ENCODE peak calls at places on chromosomes 12 and 14, in eight cellular contexts. T, V, P, G, D, X, Y and I are unnamed samples.

GRCh38 chr12:111216387-111217159 is 152.3 kb downstream of the PHETA1 start:
- DNase-seq in P (no peak), D (no peak), V (no peak), G (no peak), Y (no peak), T (no peak), X (no peak), I (no peak)

GRCh38 chr12:71214511-71215285 is 56.9 kb upstream of the TSPAN8 start:
- DNase-seq in X (no peak), G (no peak), T (no peak), Y (no peak), D (no peak), V (no peak), P (no peak), I (no peak)

GRCh38 chr14:84857571-84857970 is 672.4 kb upstream of the FLRT2 start:
- DNase-seq in V (no peak), G (no peak), D (no peak), X (no peak), T (no peak), P (no peak), Y (no peak), I (no peak)

GRCh38 chr14:90137807-90138206 is 76.0 kb downstream of the KCNK13 start:
- DNase-seq in T (no peak), D (no peak), X (no peak), Y (no peak), P (peak; percentile 17), G (no peak), V (no peak), I (no peak)

GRCh38 chr12:112304411-112304810 is 77.8 kb downstream of the HECTD4 start:
- DNase-seq in T (no peak), D (no peak), G (no peak), Y (no peak), X (no peak), P (no peak), V (no peak), I (no peak)

GRCh38 chr14:91867316-91867988 is at the start of gene TC2N:
- DNase-seq in D (no peak), T (no peak), G (peak; percentile 81), V (no peak), P (no peak), Y (no peak), X (no peak), I (no peak)

GRCh38 chr12:27014859-27015729 is 910 bp upstream of the TM7SF3 start:
- DNase-seq in T (no peak), P (no peak), X (no peak), D (no peak), V (no peak), G (no peak), Y (no peak), I (no peak)

GRCh38 chr14:104110491-104111209 is 25.1 kb downstream of the ASPG start:
- DNase-seq in X (no peak), T (peak; percentile 5), Y (no peak), P (no peak), D (peak; percentile 35), G (no peak), V (no peak), I (peak; percentile 39)

GRCh38 chr12:22904485-22904884 is 279.5 kb downstream of the ETNK1 start:
- DNase-seq in X (no peak), V (no peak), P (no peak), T (no peak), Y (no peak), G (no peak), D (no peak), I (no peak)

GRCh38 chr14:24274101-24274543 is 2.7 kb upstream of the RABGGTA start:
- DNase-seq in V (no peak), G (peak; percentile 84), D (peak; percentile 1), Y (no peak), P (peak; percentile 31), X (peak; percentile 23), T (no peak), I (no peak)

GRCh38 chr14:31059152-31059924 is 33.2 kb upstream of the STRN3 start:
- DNase-seq in X (no peak), V (peak; percentile 25), G (no peak), T (peak; percentile 49), P (peak; percentile 87), Y (no peak), D (peak; percentile 67), I (peak; percentile 82)

GRCh38 chr12:132761911-132762583 is 415 bp upstream of the ANKLE2 start:
- DNase-seq in P (peak; percentile 87), Y (peak; percentile 89), X (peak; percentile 81), V (peak; percentile 59), G (peak; percentile 80), D (peak; percentile 95), T (peak; percentile 88), I (peak; percentile 94)

GRCh38 chr14:22427771-22428228 is 161.2 kb downstream of the DAD1 start:
- DNase-seq in P (peak; percentile 57), Y (no peak), V (peak; percentile 52), G (no peak), D (no peak), T (peak; percentile 26), X (no peak), I (no peak)

GRCh38 chr14:22429546-22429945 is 159.5 kb downstream of the DAD1 start:
- DNase-seq in T (no peak), P (no peak), X (no peak), V (no peak), G (no peak), Y (no peak), D (no peak), I (no peak)

GRCh38 chr14:22423958-22424357 is 165.1 kb downstream of the DAD1 start:
- DNase-seq in Y (no peak), D (no peak), G (no peak), P (no peak), V (no peak), T (no peak), X (no peak), I (no peak)

GRCh38 chr14:22428681-22429315 is 160.2 kb downstream of the DAD1 start:
- DNase-seq in D (no peak), P (peak; percentile 22), G (no peak), X (no peak), Y (no peak), T (no peak), V (no peak), I (no peak)

DNA sequence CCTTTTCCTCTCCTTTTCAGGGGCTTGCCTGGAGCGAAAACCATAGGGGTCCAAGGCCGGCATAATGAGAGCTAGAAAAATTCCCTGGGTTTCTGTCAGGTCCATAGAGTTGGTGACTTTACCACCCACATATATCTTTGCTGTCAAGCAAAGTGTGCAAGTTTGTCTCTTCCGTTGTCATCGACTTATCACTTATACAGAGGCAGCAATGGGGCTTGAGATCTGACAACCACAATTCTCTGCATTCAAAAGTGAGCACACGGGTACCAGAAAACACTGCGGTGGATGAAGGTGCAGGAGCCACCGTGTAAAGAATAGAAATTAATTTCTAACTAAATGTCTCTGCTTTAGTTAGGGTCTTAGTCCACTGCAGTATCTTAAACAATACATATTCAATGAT is 162.3 kb downstream of the DAD1 start:
- DNase-seq in D (no peak), P (no peak), X (no peak), T (no peak), G (no peak), Y (no peak), V (no peak), I (no peak)
- H3K4me3 ChIP-seq in D (no peak overlapping the region), P (no peak overlapping the region), X (no peak overlapping the region), T (no peak overlapping the region), G (no peak overlapping the region), Y (no peak overlapping the region), V (no peak overlapping the region), I (no peak overlapping the region)

GRCh38 chr12:108312073-108312884 is 26.8 kb downstream of the CMKLR1 start:
- DNase-seq in G (no peak), T (no peak), V (no peak), P (no peak), X (no peak), D (peak; percentile 34), Y (no peak), I (no peak)

GRCh38 chr12:108313609-108314331 is 25.3 kb downstream of the CMKLR1 start:
- DNase-seq in G (no peak), P (no peak), Y (no peak), D (peak; percentile 63), T (no peak), X (no peak), V (peak; percentile 28), I (peak; percentile 75)

GRCh38 chr12:108313236-108313608 is 25.9 kb downstream of the CMKLR1 start:
- DNase-seq in P (no peak), Y (no peak), D (peak; percentile 23), G (no peak), X (no peak), V (no peak), T (no peak), I (no peak)

GRCh38 chr12:108311605-108312004 is 27.5 kb downstream of the CMKLR1 start:
- DNase-seq in T (no peak), G (no peak), V (no peak), P (no peak), X (no peak), Y (no peak), D (no peak), I (no peak)

GRCh38 chr12:108312885-108313203 is 26.3 kb downstream of the CMKLR1 start:
- DNase-seq in X (no peak), Y (peak; percentile 51), P (no peak), G (no peak), D (peak; percentile 58), T (peak; percentile 74), V (no peak), I (peak; percentile 78)
- H3K27ac ChIP-seq in X (no peak overlapping the region), Y (peak overlapping the region; percentile 59), P (no peak overlapping the region), G (no peak overlapping the region), D (no peak overlapping the region), T (peak overlapping the region; percentile 80), V (peak overlapping the region; percentile 81), I (peak overlapping the region; percentile 45)

DNA sequence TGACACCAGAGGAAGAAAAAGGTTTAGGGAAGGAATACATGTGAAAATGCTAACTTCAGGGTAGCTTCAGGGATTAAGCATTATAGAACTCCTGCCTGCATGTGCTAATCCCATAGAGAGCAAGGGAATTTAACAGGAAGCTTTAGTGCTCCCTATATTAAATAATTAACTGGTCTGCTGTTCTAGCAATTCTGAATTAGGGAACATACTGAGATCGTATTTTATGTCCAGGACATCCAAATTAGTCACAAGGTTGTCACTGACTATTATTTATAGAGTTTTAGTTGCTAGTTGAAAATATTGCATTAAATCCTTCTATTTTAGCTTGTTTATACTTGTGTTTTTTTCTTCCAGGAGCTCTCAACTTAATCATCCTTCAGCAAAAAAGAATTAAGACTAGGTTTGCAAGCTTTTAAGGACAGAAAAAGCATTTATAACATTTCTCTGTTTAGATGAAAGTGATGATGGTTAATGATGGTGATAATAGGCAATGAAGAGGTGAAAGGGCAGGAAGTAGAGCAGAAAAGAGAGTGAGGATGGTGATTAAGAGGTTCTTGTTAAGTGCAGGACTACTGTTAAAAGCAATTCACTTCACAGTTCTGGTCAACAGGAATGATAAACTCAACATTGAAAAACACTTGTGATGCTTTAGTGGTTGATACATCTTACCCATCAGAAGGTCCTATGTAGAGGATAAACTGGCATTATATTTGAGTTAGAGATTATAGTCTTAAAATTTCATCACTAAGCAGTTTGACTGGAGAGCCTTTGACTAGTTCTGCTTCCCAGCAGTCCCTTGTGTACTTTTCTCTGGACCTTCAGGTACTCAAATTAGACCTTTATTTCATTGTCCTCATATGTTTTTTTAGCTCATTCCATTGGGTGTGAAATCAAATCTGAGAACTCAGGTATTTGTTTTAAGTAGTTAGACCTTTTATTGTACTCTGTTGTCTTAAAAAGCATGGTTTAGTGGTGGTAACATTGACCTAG is 10.7 kb downstream of the RAP1B start:
- DNase-seq in T (no peak), X (no peak), Y (no peak), P (no peak), G (no peak), V (no peak), D (no peak), I (no peak)
- H3K4me3 ChIP-seq in T (no peak overlapping the region), X (no peak overlapping the region), Y (no peak overlapping the region), P (no peak overlapping the region), G (peak overlapping the region; percentile 32), V (no peak overlapping the region), D (peak overlapping the region; percentile 0), I (no peak overlapping the region)

GRCh38 chr12:93743999-93744689 is 67.0 kb downstream of the CRADD start:
- DNase-seq in P (no peak), V (no peak), X (no peak), G (no peak), Y (no peak), T (no peak), D (no peak), I (no peak)
- H3K27ac ChIP-seq in P (no peak overlapping the region), V (peak overlapping the region; percentile 91), X (no peak overlapping the region), G (no peak overlapping the region), Y (no peak overlapping the region), T (peak overlapping the region; percentile 93), D (no peak overlapping the region), I (peak overlapping the region; percentile 12)